ENCODE peak calls at places on chromosomes 7 and 10, in six cellular contexts. E, F, R, L, J and B are unnamed samples.
A peak's percentile ranks its signal among the peaks of the same experiment; 100 is the strongest.

GRCh38 chr7:151820486-151821105 is 56.3 kb downstream of the PRKAG2 start:
- DNase-seq in J (no peak), F (peak; percentile 48), E (no peak), L (no peak), R (no peak), B (peak; percentile 11)

GRCh38 chr10:49081532-49082275 is 33.6 kb downstream of the VSTM4 start:
- DNase-seq in E (peak; percentile 16), L (no peak), R (no peak), J (no peak), F (no peak), B (peak; percentile 66)

GRCh38 chr7:73512018-73512780 is 9.9 kb downstream of the BAZ1B start:
- DNase-seq in E (no peak), J (no peak), R (peak; percentile 11), L (no peak), F (no peak), B (no peak)

GRCh38 chr10:132547421-132547861 is 9.9 kb downstream of the INPP5A start:
- DNase-seq in E (no peak), L (no peak), J (no peak), R (no peak), F (peak; percentile 82), B (peak; percentile 83)

GRCh38 chr7:96332325-96332724 is 10.4 kb upstream of the SLC25A13 start:
- DNase-seq in E (no peak), L (no peak), F (no peak), J (no peak), R (no peak), B (no peak)

GRCh38 chr7:101537935-101538595 is 91.0 kb downstream of the MYL10 start:
- DNase-seq in R (no peak), J (no peak), E (no peak), L (no peak), F (no peak), B (no peak)

GRCh38 chr10:58781873-58782488 is 269.3 kb downstream of the BICC1 start:
- DNase-seq in J (no peak), F (no peak), L (peak; percentile 66), R (peak; percentile 43), E (peak; percentile 72), B (no peak)

GRCh38 chr10:79192677-79193003 is 123.9 kb downstream of the ZMIZ1 start:
- DNase-seq in R (no peak), L (no peak), J (no peak), F (no peak), E (peak; percentile 79), B (no peak)

GRCh38 chr10:132904169-132904813 is 38.1 kb downstream of the CFAP46 start:
- DNase-seq in R (no peak), F (peak; percentile 77), J (no peak), L (peak; percentile 66), E (peak; percentile 21), B (peak; percentile 58)

GRCh38 chr10:329361-330099 is 194.3 kb downstream of the ZMYND11 start:
- DNase-seq in L (peak; percentile 92), F (no peak), E (peak; percentile 95), J (peak; percentile 83), R (peak; percentile 96), B (peak; percentile 88)

GRCh38 chr10:78260141-78260540 is 226.5 kb downstream of the RPS24 start:
- DNase-seq in F (peak; percentile 28), E (peak; percentile 36), R (no peak), J (no peak), L (peak; percentile 69), B (no peak)

DNA sequence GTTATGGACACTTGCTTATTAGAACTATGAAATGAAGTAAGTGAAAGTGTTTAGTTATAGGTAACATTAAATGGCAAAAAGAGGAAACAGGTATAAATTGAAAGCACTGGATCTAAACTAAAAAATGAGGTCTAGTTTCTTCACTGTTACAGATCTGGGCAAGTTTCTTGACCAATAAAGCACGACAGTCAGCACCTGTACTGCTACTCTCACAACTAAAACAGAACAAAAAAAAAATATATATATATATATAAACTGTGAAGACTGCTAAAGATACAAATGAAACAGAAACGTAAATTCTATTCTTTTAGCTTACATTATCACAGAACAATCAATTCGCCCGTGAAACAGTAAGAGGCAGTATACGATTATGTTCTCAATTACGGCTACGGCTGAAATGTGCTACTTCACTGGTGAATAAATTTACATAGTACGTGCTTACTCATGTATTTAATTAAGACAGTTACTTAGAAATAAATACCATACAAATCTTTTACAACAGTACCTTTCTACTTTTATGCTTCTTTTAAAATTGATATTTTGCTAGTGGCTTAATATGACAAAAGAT is 4.2 kb downstream of the AHR start:
- DNase-seq in L (peak; percentile 23), F (no peak), E (peak; percentile 62), R (no peak), J (no peak), B (no peak)
- H3K4me3 ChIP-seq in L (no peak overlapping the region), F (peak overlapping the region; percentile 12), E (no peak overlapping the region), R (no peak overlapping the region), J (no peak overlapping the region), B (peak overlapping the region; percentile 20)

GRCh38 chr10:30974355-30974754 is 57.3 kb downstream of the ZNF438 start:
- DNase-seq in R (no peak), L (no peak), E (no peak), F (no peak), J (no peak), B (no peak)

GRCh38 chr10:30970760-30971460 is 60.8 kb downstream of the ZNF438 start:
- DNase-seq in F (no peak), E (peak; percentile 62), L (no peak), R (no peak), J (no peak), B (no peak)

GRCh38 chr10:30973737-30974136 is 57.9 kb downstream of the ZNF438 start:
- DNase-seq in E (no peak), L (no peak), R (no peak), J (no peak), F (no peak), B (no peak)

GRCh38 chr10:30977385-30977784 is 54.3 kb downstream of the ZNF438 start:
- DNase-seq in E (no peak), F (no peak), J (no peak), R (no peak), L (no peak), B (no peak)

GRCh38 chr10:30974773-30975386 is 56.8 kb downstream of the ZNF438 start:
- DNase-seq in F (no peak), L (no peak), E (peak; percentile 53), R (no peak), J (no peak), B (no peak)
- TF ChIP-seq CTCF in F (no peak), L (no peak), E (no peak), R (no peak), J (no peak), B (no peak)

DNA sequence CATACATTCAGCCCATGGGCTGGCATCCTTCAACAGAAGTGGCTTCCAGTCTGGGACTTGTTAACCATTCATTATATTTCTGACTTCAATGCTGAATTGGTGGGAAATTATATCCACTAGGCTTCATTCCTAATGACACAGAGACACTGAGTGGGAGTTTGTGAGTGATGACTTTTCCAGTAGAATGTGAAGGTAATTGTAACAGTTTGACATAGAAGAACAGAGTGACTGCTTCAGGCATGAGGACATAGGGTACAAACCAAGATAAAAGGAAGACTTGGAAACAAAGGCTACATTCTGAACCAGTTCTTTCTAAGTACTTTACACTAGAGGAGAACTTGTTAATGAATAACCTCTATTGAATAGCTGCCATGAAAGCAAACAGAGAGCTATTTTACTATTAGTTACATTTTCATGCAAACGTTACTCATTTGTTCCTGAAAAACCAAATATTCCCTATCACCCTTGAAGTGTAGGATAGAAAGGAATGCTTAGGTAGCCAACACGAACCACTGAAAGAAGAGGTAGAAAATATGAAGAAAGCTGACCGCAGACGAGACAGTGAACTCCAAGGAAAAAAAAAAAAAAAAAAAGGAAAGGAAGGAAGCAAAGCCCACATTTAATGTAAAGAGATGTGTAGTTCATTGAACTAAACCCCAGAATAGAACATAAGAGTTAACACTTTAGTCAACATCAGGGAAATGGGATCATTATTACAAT is 237.0 kb upstream of the SEMA3C start:
- DNase-seq in E (no peak), L (peak; percentile 26), F (no peak), J (no peak), R (no peak), B (no peak)
- H3K4me3 ChIP-seq in E (no peak overlapping the region), L (no peak overlapping the region), F (no peak overlapping the region), J (no peak overlapping the region), R (no peak overlapping the region), B (peak overlapping the region; percentile 33)

GRCh38 chr7:2104107-2104710 is 128.5 kb downstream of the MAD1L1 start:
- DNase-seq in F (peak; percentile 91), E (peak; percentile 91), L (peak; percentile 89), J (no peak), R (peak; percentile 89), B (peak; percentile 94)
- TF ChIP-seq CTCF in F (peak; percentile 20), E (peak; percentile 81), L (peak; percentile 57), J (peak; percentile 83), R (peak; percentile 80), B (peak; percentile 66)

GRCh38 chr7:139522830-139523198 is 671 bp upstream of the CLEC2L start:
- DNase-seq in E (no peak), R (no peak), F (no peak), J (no peak), L (no peak), B (no peak)
- H3K4me3 ChIP-seq in E (no peak overlapping the region), R (no peak overlapping the region), F (no peak overlapping the region), J (no peak overlapping the region), L (no peak overlapping the region), B (no peak overlapping the region)

GRCh38 chr10:104127411-104127810 is 5.4 kb downstream of the SFR1 start:
- DNase-seq in L (no peak), E (no peak), R (no peak), J (no peak), F (no peak), B (no peak)
- TF ChIP-seq CTCF in L (peak; percentile 8), E (no peak), R (peak; percentile 40), J (peak; percentile 11), F (no peak), B (no peak)

DNA sequence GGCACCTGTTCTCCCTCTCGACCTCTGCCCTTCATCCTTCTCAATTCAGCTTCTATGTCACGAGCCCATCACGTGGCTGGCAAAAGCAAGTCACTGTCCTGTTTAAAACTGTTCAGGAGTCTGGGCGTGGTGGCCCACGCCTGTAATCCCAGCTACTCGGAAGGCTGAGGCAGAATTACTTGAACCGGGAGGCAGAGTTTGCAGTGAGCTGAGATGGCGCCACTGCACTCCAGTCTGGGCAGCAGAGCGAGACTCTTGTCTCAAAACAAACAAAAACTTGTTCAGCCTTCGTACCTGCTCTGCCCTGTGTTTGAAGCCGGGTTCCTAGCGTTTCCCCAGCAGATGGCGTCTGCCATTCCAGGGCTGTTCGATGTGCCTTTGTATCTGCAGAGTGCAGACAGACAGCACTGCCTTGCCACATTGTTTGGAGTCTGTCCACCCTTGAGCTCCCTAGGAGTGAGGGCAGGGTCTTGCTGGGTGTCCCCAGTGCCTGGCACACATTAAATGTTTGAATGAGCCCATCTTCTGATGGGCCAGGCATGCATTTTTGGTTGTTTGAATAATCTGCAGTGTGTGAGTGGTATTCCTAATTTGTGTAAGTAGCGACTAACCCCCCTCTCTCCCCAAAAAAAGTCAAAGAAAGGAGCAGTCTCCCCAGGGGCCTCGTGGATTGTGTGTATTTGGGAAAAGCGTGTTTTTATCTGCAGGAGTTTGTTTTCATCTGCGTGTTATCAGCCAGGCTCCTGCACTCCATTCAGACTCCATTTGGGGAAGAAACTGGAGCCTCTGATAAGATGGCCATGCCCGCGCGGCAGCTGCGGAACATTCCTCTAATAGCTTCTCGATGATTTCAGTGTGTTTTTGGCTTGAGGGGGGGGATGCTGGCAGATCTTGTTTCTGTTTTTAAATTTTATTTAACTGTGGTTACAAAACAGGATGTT is 61.2 kb downstream of the DNAJB6 start:
- DNase-seq in E (peak; percentile 85), J (peak; percentile 78), R (peak; percentile 76), L (peak; percentile 66), F (no peak), B (peak; percentile 77)
- H3K4me3 ChIP-seq in E (peak overlapping the region; percentile 28), J (no peak overlapping the region), R (no peak overlapping the region), L (no peak overlapping the region), F (no peak overlapping the region), B (no peak overlapping the region)

GRCh38 chr10:74151057-74151878 is at the start of gene ADK:
- DNase-seq in E (peak; percentile 98), F (peak; percentile 100), J (peak; percentile 80), L (peak; percentile 100), R (peak; percentile 98), B (peak; percentile 100)
- TF ChIP-seq CTCF in E (no peak), F (peak; percentile 15), J (peak; percentile 42), L (peak; percentile 43), R (peak; percentile 30), B (peak; percentile 5)